ENCODE peak calls at places on chromosomes 2 and 18, in four cellular contexts. U, M, Y and R are unnamed samples.

GRCh38 chr18:9706081-9706935 is 1.8 kb upstream of the RAB31 start:
- DNase-seq in U (no peak), M (no peak), Y (no peak), R (no peak)

GRCh38 chr2:21746499-21746898 is 622.7 kb downstream of the TDRD15 start:
- DNase-seq in U (no peak), M (no peak), Y (no peak), R (no peak)

GRCh38 chr2:64403426-64403825 is 50.5 kb upstream of the LGALSL start:
- DNase-seq in U (no peak), M (no peak), Y (no peak), R (no peak)

GRCh38 chr2:159201321-159202063 is 85.0 kb downstream of the WDSUB1 start:
- DNase-seq in U (no peak), M (no peak), Y (no peak), R (no peak)

GRCh38 chr18:21444465-21445023 is 156.0 kb downstream of the ESCO1 start:
- DNase-seq in U (peak; percentile 54), M (peak; percentile 64), Y (peak; percentile 24), R (peak; percentile 36)

GRCh38 chr2:104768694-104769093 is 85.2 kb upstream of the POU3F3 start:
- DNase-seq in U (no peak), M (no peak), Y (no peak), R (no peak)

GRCh38 chr2:234952270-234953115 is 676 bp downstream of the SH3BP4 start:
- DNase-seq in U (no peak), M (no peak), Y (no peak), R (no peak)

GRCh38 chr18:59065684-59066083 is 74.0 kb upstream of the SEC11C start:
- DNase-seq in U (no peak), M (no peak), Y (no peak), R (no peak)

GRCh38 chr2:203721770-203722169 is 15.3 kb downstream of the CD28 start:
- DNase-seq in U (no peak), M (no peak), Y (no peak), R (no peak)

GRCh38 chr2:160408575-160409291 is 84.9 kb downstream of the RBMS1 start:
- DNase-seq in U (no peak), M (no peak), Y (no peak), R (no peak)

GRCh38 chr2:204329532-204329931 is 215.7 kb upstream of the PARD3B start:
- DNase-seq in U (no peak), M (no peak), Y (no peak), R (no peak)

GRCh38 chr2:198788676-198789075 is 669.1 kb downstream of the SATB2 start:
- DNase-seq in U (no peak), M (no peak), Y (no peak), R (no peak)

GRCh38 chr2:188050716-188051115 is 241.0 kb upstream of the GULP1 start:
- DNase-seq in U (no peak), M (no peak), Y (no peak), R (no peak)

GRCh38 chr2:142980246-142981068 is 103.0 kb downstream of the KYNU start:
- DNase-seq in U (peak; percentile 49), M (peak; percentile 16), Y (no peak), R (no peak)

GRCh38 chr2:221330436-221330835 is 241.7 kb downstream of the EPHA4 start:
- DNase-seq in U (no peak), M (no peak), Y (no peak), R (no peak)

GRCh38 chr2:55550368-55551102 is 31.0 kb downstream of the CFAP36 start:
- DNase-seq in U (no peak), M (no peak), Y (no peak), R (no peak)

GRCh38 chr2:239927424-239927981 is 97.6 kb downstream of the NDUFA10 start:
- DNase-seq in U (peak; percentile 75), M (peak; percentile 58), Y (peak; percentile 78), R (peak; percentile 78)

GRCh38 chr2:240374085-240374907 is 61.2 kb upstream of the GPC1 start:
- DNase-seq in U (peak; percentile 20), M (no peak), Y (no peak), R (no peak)

GRCh38 chr18:2653467-2653866 is 2.1 kb upstream of the SMCHD1 start:
- DNase-seq in U (no peak), M (no peak), Y (no peak), R (no peak)

GRCh38 chr2:102235491-102235890 is 48.7 kb downstream of the IL1RL2 start:
- DNase-seq in U (peak; percentile 61), M (no peak), Y (no peak), R (no peak)

GRCh38 chr2:108189316-108189715 is 50.5 kb upstream of the SULT1C3 start:
- DNase-seq in U (no peak), M (no peak), Y (no peak), R (no peak)

GRCh38 chr18:24369420-24369819 is 28.2 kb downstream of the OSBPL1A start:
- DNase-seq in U (no peak), M (no peak), Y (no peak), R (no peak)

GRCh38 chr18:49813071-49813320 is 337 bp downstream of the ACAA2 start:
- DNase-seq in U (peak; percentile 24), M (no peak), Y (peak; percentile 29), R (no peak)

GRCh38 chr2:121650554-121650930 is 1.3 kb upstream of the CLASP1 start:
- DNase-seq in U (no peak), M (no peak), Y (peak; percentile 17), R (no peak)

GRCh38 chr18:36355511-36355910 is 58.0 kb downstream of the FHOD3 start:
- DNase-seq in U (no peak), M (no peak), Y (no peak), R (no peak)

GRCh38 chr18:25650201-25650941 is 298.4 kb upstream of the ZNF521 start:
- DNase-seq in U (peak; percentile 67), M (no peak), Y (no peak), R (no peak)

GRCh38 chr2:207035855-207036254 is 96.5 kb downstream of the CPO start:
- DNase-seq in U (no peak), M (no peak), Y (no peak), R (no peak)

GRCh38 chr18:11653521-11653920 is 35.5 kb upstream of the GNAL start:
- DNase-seq in U (no peak), M (no peak), Y (no peak), R (no peak)

GRCh38 chr18:69817335-69817935 is 130.2 kb downstream of the CD226 start:
- DNase-seq in U (no peak), M (no peak), Y (no peak), R (no peak)

GRCh38 chr2:67043781-67044478 is 353.2 kb upstream of the ETAA1 start:
- DNase-seq in U (no peak), M (no peak), Y (no peak), R (no peak)

GRCh38 chr18:8706981-8707940 is 1.9 kb downstream of the MTCL1 start:
- DNase-seq in U (no peak), M (no peak), Y (no peak), R (no peak)

GRCh38 chr2:242004223-242004901 is 134.8 kb downstream of the RTP5 start:
- DNase-seq in U (no peak), M (no peak), Y (no peak), R (no peak)

GRCh38 chr2:131584940-131585339 is 57.3 kb downstream of the CCDC74A start:
- DNase-seq in U (no peak), M (no peak), Y (no peak), R (no peak)

GRCh38 chr18:46226461-46226860 is 122.3 kb downstream of the HAUS1 start:
- DNase-seq in U (no peak), M (no peak), Y (no peak), R (no peak)

GRCh38 chr2:9655441-9656269 is 24.9 kb upstream of the YWHAQ start:
- DNase-seq in U (no peak), M (no peak), Y (no peak), R (no peak)

GRCh38 chr2:120707816-120708215 is 27.9 kb upstream of the GLI2 start:
- DNase-seq in U (no peak), M (no peak), Y (no peak), R (no peak)

GRCh38 chr2:173347305-173348168 is 7.1 kb upstream of the CDCA7 start:
- DNase-seq in U (peak; percentile 39), M (no peak), Y (no peak), R (no peak)

GRCh38 chr2:20424300-20425290 is 22.3 kb upstream of the RHOB start:
- DNase-seq in U (no peak), M (no peak), Y (no peak), R (no peak)
- TF ChIP-seq SIN3A in U (no peak), M (no peak), Y (no peak), R (no peak)

DNA sequence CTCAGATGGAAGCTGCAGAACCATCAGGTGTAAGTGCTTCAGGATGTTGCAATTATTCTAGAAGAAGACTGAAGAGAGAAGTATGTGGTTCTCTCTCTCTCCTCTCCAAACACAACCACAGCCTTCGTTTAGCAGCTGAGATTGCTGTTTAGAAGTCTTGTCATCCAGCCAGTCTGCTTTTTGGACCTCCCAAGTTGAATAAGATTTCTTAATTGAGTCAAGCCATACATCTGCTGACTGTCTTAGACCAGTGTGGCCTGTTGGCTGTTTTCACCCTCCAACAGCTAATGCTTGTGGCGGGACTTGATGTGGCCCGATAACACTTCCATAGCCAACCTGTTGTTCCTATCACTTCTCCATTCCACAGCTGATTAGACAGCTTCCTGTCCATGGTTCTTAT is 91.3 kb upstream of the TMEM17 start:
- DNase-seq in U (no peak), M (no peak), Y (no peak), R (no peak)
- TF ChIP-seq TCF7L2 in U (no peak), M (no peak), Y (no peak), R (no peak)

GRCh38 chr2:50492452-50492851 is 539.5 kb downstream of the NRXN1 start:
- DNase-seq in U (peak; percentile 54), M (peak; percentile 35), Y (peak; percentile 62), R (peak; percentile 10)

GRCh38 chr2:50491541-50492114 is 540.3 kb downstream of the NRXN1 start:
- DNase-seq in U (peak; percentile 16), M (peak; percentile 12), Y (peak; percentile 11), R (peak; percentile 5)

DNA sequence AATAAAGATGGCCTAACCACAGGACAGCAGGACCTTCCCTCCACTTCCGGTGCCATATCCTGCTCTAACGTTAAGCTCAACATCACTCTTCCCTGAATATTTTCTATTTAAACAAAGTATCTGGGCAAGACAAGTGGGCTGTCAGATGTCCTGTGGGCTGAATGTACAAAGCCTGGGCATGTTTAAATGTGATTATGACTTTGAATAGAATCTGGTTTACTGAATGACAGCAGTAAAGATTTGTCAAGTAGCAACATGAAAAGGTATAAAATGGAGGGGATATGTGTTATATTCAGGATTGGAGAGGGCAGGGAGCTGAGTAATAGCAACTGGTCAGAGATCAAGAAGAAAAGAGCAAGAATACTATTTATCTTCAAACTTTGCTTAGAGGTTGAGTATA is 540.9 kb downstream of the NRXN1 start:
- DNase-seq in U (no peak), M (no peak), Y (no peak), R (no peak)
- H3K4me3 ChIP-seq in U (no peak overlapping the region), M (no peak overlapping the region), Y (no peak overlapping the region), R (no peak overlapping the region)

DNA sequence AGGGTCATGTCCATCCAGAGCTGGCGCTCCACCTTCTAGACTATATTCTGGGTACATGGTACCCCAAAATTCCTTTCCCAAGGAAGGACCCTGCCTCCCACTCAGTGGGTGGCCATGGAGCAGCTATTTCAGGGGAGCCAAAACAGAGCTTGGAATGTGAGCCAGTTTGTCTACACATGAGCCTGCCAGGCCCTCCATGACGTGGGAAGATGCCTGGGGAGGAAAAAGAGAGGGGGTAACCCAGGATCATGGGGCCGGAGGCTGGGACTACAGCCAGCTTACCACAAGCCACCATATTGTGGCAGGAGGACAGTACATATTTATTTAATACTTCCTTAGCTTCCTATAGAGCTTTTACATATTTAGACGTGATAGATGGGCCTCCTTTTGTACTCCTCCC is 414.7 kb upstream of the TNP1 start:
- DNase-seq in U (no peak), M (no peak), Y (no peak), R (no peak)
- TF ChIP-seq SIN3A in U (no peak), M (no peak), Y (no peak), R (no peak)

GRCh38 chr2:17610521-17610920 is 70.0 kb downstream of the VSNL1 start:
- DNase-seq in U (no peak), M (no peak), Y (no peak), R (no peak)
- TF ChIP-seq TCF7L2 in U (no peak), M (no peak), Y (no peak), R (no peak)